ENCODE peak calls at places on chromosomes 4 and X, in seven cellular contexts. G, D, H, Y, L, U and C are unnamed samples.

GRCh38 chr4:1765409-1766335 is 27.4 kb upstream of the FGFR3 start:
- ATAC-seq in G (peak), D (no peak), H (no peak), Y (no peak), L (peak), U (no peak), C (no peak)

GRCh38 chr4:77776182-77777134 is 42.7 kb downstream of the CNOT6L start:
- ATAC-seq in G (no peak), D (no peak), H (no peak), Y (no peak), L (no peak), U (no peak), C (no peak)

GRCh38 chr4:130238121-130238520 is 1142.2 kb downstream of the C4orf33 start:
- ATAC-seq in G (no peak), D (no peak), H (no peak), Y (no peak), L (no peak), U (no peak), C (no peak)

GRCh38 chr4:40698733-40699132 is 51.0 kb upstream of the NSUN7 start:
- ATAC-seq in G (no peak), D (no peak), H (no peak), Y (no peak), L (no peak), U (no peak), C (no peak)

GRCh38 chr4:172654482-172654881 is 514.1 kb upstream of the GALNT7 start:
- ATAC-seq in G (no peak), D (no peak), H (no peak), Y (no peak), L (no peak), U (no peak), C (no peak)

GRCh38 chr4:126242679-126243390 is 928.1 kb downstream of the FAT4 start:
- ATAC-seq in G (no peak), D (no peak), H (peak), Y (peak), L (no peak), U (no peak), C (peak)

GRCh38 chr4:177583000-177583399 is 140.8 kb upstream of the AGA start:
- ATAC-seq in G (no peak), D (no peak), H (no peak), Y (no peak), L (no peak), U (no peak), C (no peak)

GRCh38 chrX:38327775-38328081 is 419 bp upstream of the RPGR start:
- ATAC-seq in G (no peak), D (no peak), H (no peak), Y (no peak), L (no peak), U (peak), C (no peak)

GRCh38 chr4:119116925-119117900 is 18.4 kb upstream of the MYOZ2 start:
- ATAC-seq in G (no peak), D (no peak), H (no peak), Y (no peak), L (no peak), U (no peak), C (no peak)

GRCh38 chrX:2898861-2899512 is 30.2 kb downstream of the ARSD start:
- ATAC-seq in G (peak), D (no peak), H (no peak), Y (peak), L (no peak), U (no peak), C (no peak)

GRCh38 chr4:145760961-145761929 is 81.3 kb downstream of the C4orf51 start:
- ATAC-seq in G (peak), D (no peak), H (peak), Y (peak), L (no peak), U (no peak), C (no peak)

GRCh38 chr4:15920723-15921591 is 17.6 kb downstream of the FGFBP1 start:
- ATAC-seq in G (peak), D (no peak), H (no peak), Y (peak), L (no peak), U (no peak), C (peak)

GRCh38 chr4:85928775-85929585 is 430.9 kb downstream of the MAPK10 start:
- ATAC-seq in G (peak), D (no peak), H (no peak), Y (peak), L (no peak), U (peak), C (peak)